ENCODE peak calls at places on chromosomes 6 and 20, in six cellular contexts. X, E, F, B, N and W are unnamed samples.

GRCh38 chr20:20786428-20786827 is 74.0 kb upstream of the RALGAPA2 start:
- DNase-seq in F (no peak), N (no peak), X (no peak), E (no peak), B (no peak), W (no peak)

GRCh38 chr6:125858427-125859320 is 67.9 kb downstream of the NCOA7 start:
- DNase-seq in N (no peak), X (peak), F (peak), E (peak), B (no peak), W (no peak)

GRCh38 chr6:141326426-141326825 is 806.3 kb upstream of the GJE1 start:
- DNase-seq in X (peak), B (peak), N (no peak), E (peak), F (peak), W (peak)

GRCh38 chr6:149359439-149359838 is 40.6 kb upstream of the SUMO4 start:
- DNase-seq in X (no peak), B (no peak), N (no peak), F (no peak), E (no peak), W (no peak)

GRCh38 chr6:135181333-135182119 is 418 bp downstream of the MYB start:
- DNase-seq in N (no peak), F (peak), E (no peak), X (peak), B (no peak), W (no peak)

GRCh38 chr6:93799226-93799625 is 379.9 kb upstream of the EPHA7 start:
- DNase-seq in E (no peak), B (no peak), X (no peak), F (no peak), N (no peak), W (no peak)

GRCh38 chr6:41470341-41471063 is 75.7 kb upstream of the FOXP4 start:
- DNase-seq in E (no peak), X (peak), N (no peak), F (no peak), B (no peak), W (no peak)

GRCh38 chr6:133291671-133292070 is 50.5 kb downstream of the EYA4 start:
- DNase-seq in E (no peak), X (no peak), B (no peak), F (no peak), N (no peak), W (no peak)

GRCh38 chr6:17986656-17987575 is 519 bp downstream of the KIF13A start:
- DNase-seq in B (no peak), X (no peak), N (peak), E (no peak), F (no peak), W (no peak)

GRCh38 chr6:62285612-62286469 is at the start of gene KHDRBS2:
- DNase-seq in X (no peak), B (no peak), E (no peak), N (peak), F (no peak), W (no peak)

GRCh38 chr20:54158856-54159418 is 14.8 kb downstream of the CYP24A1 start:
- DNase-seq in X (no peak), F (no peak), N (no peak), E (no peak), B (no peak), W (no peak)

GRCh38 chr6:20479075-20479871 is 55.0 kb upstream of the CDKAL1 start:
- DNase-seq in X (no peak), E (no peak), N (no peak), F (no peak), B (no peak), W (no peak)

GRCh38 chr6:151719070-151719469 is 88.4 kb upstream of the ESR1 start:
- DNase-seq in X (no peak), N (no peak), F (no peak), E (no peak), B (no peak), W (no peak)

GRCh38 chr20:4815618-4816017 is 93.9 kb downstream of the PRND start:
- DNase-seq in E (no peak), F (peak), B (no peak), N (no peak), X (no peak), W (no peak)